ENCODE peak calls at places on chromosomes 13 and 19, in eight cellular contexts. V is activated T-helper 1 cell treated with Interleukin-2 at 50 U/mL for 16 hours; Z is SK-N-SH; K is mammary epithelial cell; G is activated naive CD8-positive, alpha-beta T cell treated with anti-CD3 and anti-CD28 coated beads for 36 hours; R is NCI-H1105; L is GM12865; N is DMS 273 treated with DMSO at 0.1 percent for 48 hours. O is an unnamed sample.

GRCh38 chr19:47697863-47698609 is 15.2 kb upstream of the EHD2 start:
- DNase-seq in V (peak; percentile 18), Z (peak; percentile 92), K (peak; percentile 72), G (peak; percentile 63), R (peak; percentile 46), L (peak; percentile 83), N (peak; percentile 41), O (peak; percentile 5)

GRCh38 chr19:48842744-48843162 is 6.5 kb upstream of the HSD17B14 start:
- DNase-seq in V (no peak), Z (peak; percentile 80), K (no peak), G (peak; percentile 37), R (peak; percentile 41), L (peak; percentile 71), N (no peak), O (no peak)

GRCh38 chr13:23534090-23534489 is 36.1 kb upstream of the TNFRSF19 start:
- DNase-seq in V (no peak), Z (no peak), K (no peak), G (no peak), R (no peak), L (no peak), N (no peak), O (no peak)

GRCh38 chr13:98301721-98302120 is 124.7 kb upstream of the RNF113B start:
- DNase-seq in V (no peak), Z (no peak), K (no peak), G (no peak), R (no peak), L (no peak), N (no peak), O (no peak)

GRCh38 chr13:62293081-62293480 is 877.4 kb upstream of the PCDH20 start:
- DNase-seq in V (no peak), Z (no peak), K (no peak), G (no peak), R (no peak), L (peak; percentile 10), N (no peak), O (no peak)

GRCh38 chr13:99280166-99280565 is 22.0 kb upstream of the GPR18 start:
- DNase-seq in V (no peak), Z (no peak), K (peak; percentile 24), G (no peak), R (no peak), L (no peak), N (no peak), O (no peak)

GRCh38 chr19:17565611-17566010 is 10.2 kb downstream of the COLGALT1 start:
- DNase-seq in V (no peak), Z (no peak), K (no peak), G (no peak), R (no peak), L (no peak), N (no peak), O (no peak)

GRCh38 chr13:51734786-51735185 is 69.2 kb downstream of the DHRS12 start:
- DNase-seq in V (no peak), Z (no peak), K (no peak), G (no peak), R (no peak), L (no peak), N (no peak), O (no peak)

GRCh38 chr19:14517840-14518505 is at the start of gene DNAJB1:
- DNase-seq in V (peak; percentile 53), Z (peak; percentile 94), K (peak; percentile 93), G (peak; percentile 78), R (no peak), L (peak; percentile 86), N (no peak), O (no peak)

GRCh38 chr19:11797491-11797890 is 832 bp upstream of the ZNF491 start:
- DNase-seq in V (peak; percentile 51), Z (peak; percentile 86), K (peak; percentile 82), G (peak; percentile 82), R (peak; percentile 97), L (peak; percentile 88), N (peak; percentile 82), O (peak; percentile 82)

GRCh38 chr13:65112123-65113075 is 2117.7 kb downstream of the PCDH9 start:
- DNase-seq in V (no peak), Z (no peak), K (no peak), G (no peak), R (no peak), L (no peak), N (no peak), O (no peak)

GRCh38 chr19:3867971-3868769 is 668 bp downstream of the ZFR2 start:
- DNase-seq in V (no peak), Z (peak; percentile 71), K (no peak), G (no peak), R (no peak), L (no peak), N (no peak), O (no peak)

GRCh38 chr19:44587863-44588752 is 25.3 kb upstream of the IGSF23 start:
- DNase-seq in V (no peak), Z (no peak), K (peak; percentile 74), G (peak; percentile 48), R (no peak), L (peak; percentile 10), N (no peak), O (no peak)

O was measured in NCI-H524 treated with DMSO at 0.1 percent for 48 hours.